ENCODE peak calls at places on chromosomes 5 and 9, in six cellular contexts. P, Y, F, U, A and R are unnamed samples.

GRCh38 chr9:83980395-83981125 is at the start of gene RMI1:
- DNase-seq in A (peak), P (peak), U (peak), F (peak), Y (peak), R (peak)

GRCh38 chr5:52987711-52988329 is 1.3 kb upstream of the ITGA2 start:
- DNase-seq in Y (no peak), P (no peak), U (no peak), F (no peak), A (peak), R (no peak)

GRCh38 chr9:127397722-127398647 is 1.0 kb downstream of the SLC2A8 start:
- DNase-seq in Y (no peak), A (peak), P (peak), F (peak), U (peak), R (no peak)

GRCh38 chr5:110957934-110958333 is 113.6 kb upstream of the TSLP start:
- DNase-seq in P (no peak), Y (no peak), F (peak), A (peak), U (no peak), R (no peak)

GRCh38 chr5:151123897-151124751 is 33.5 kb downstream of the ANXA6 start:
- DNase-seq in U (no peak), Y (no peak), P (peak), F (peak), A (peak), R (no peak)

GRCh38 chr5:31149072-31149471 is 44.4 kb upstream of the CDH6 start:
- DNase-seq in U (no peak), Y (no peak), A (no peak), P (no peak), F (peak), R (no peak)

GRCh38 chr9:73780916-73781315 is 629.3 kb downstream of the ANXA1 start:
- DNase-seq in U (no peak), F (peak), P (no peak), A (peak), Y (no peak), R (peak)

GRCh38 chr9:91515074-91515687 is 91.5 kb upstream of the NFIL3 start:
- DNase-seq in P (no peak), A (peak), U (peak), Y (no peak), F (peak), R (peak)

GRCh38 chr9:849431-849830 is 7.9 kb downstream of the DMRT1 start:
- DNase-seq in Y (no peak), A (no peak), U (no peak), F (no peak), P (no peak), R (no peak)

GRCh38 chr5:38816083-38817030 is 29.5 kb upstream of the OSMR start:
- DNase-seq in A (peak), P (no peak), Y (no peak), U (no peak), F (no peak), R (no peak)

GRCh38 chr5:156186760-156187159 is 140.2 kb upstream of the SGCD start:
- DNase-seq in Y (no peak), F (peak), P (no peak), U (no peak), A (no peak), R (no peak)

GRCh38 chr5:149938791-149939358 is 5.7 kb downstream of the PDE6A start:
- DNase-seq in A (peak), P (no peak), U (peak), Y (no peak), F (peak), R (peak)

GRCh38 chr5:72066658-72067057 is 40.6 kb upstream of the MAP1B start:
- DNase-seq in Y (no peak), A (peak), U (peak), P (no peak), F (peak), R (no peak)

GRCh38 chr5:80159133-80159815 is 96.6 kb downstream of the SERINC5 start:
- DNase-seq in F (no peak), Y (no peak), P (no peak), U (no peak), A (no peak), R (no peak)

GRCh38 chr9:3856592-3856991 is 330.8 kb upstream of the RFX3 start:
- DNase-seq in P (no peak), U (no peak), Y (no peak), F (no peak), A (peak), R (no peak)

GRCh38 chr9:117696141-117696540 is 8.1 kb upstream of the TLR4 start:
- DNase-seq in Y (no peak), P (no peak), F (no peak), A (peak), U (no peak), R (no peak)

GRCh38 chr9:83509372-83509771 is 28.8 kb downstream of the FRMD3 start:
- DNase-seq in U (peak), F (no peak), Y (no peak), A (no peak), P (peak), R (peak)

GRCh38 chr5:92887254-92887653 is 693.8 kb downstream of the NR2F1-AS1 start:
- DNase-seq in F (no peak), Y (no peak), P (no peak), U (no peak), A (no peak), R (no peak)
- H3K4me3 ChIP-seq in F (no peak), Y (no peak), P (no peak), U (no peak), A (no peak), R (no peak)

DNA sequence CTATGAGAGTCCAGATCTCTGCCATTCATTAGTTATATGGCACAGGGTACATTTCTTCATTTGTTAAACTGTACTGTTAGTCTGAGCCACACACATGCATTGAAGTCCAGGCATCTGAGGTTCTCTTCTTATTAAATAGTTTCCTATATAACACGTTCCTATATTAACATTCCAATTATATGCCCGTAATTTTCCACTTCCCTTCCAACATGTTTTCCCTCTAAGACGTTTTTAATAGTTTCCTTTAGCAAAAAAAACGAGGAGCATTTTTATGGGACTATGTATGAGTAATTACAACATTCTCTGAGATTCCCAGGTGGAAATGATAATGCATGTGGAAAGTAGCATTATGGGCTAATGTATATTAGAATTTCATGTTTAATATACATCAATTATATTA is 11.0 kb downstream of the SMARCA2 start:
- DNase-seq in U (no peak), Y (no peak), A (no peak), F (no peak), P (no peak), R (no peak)
- H3K4me3 ChIP-seq in U (no peak), Y (no peak), A (no peak), F (no peak), P (no peak), R (no peak)

DNA sequence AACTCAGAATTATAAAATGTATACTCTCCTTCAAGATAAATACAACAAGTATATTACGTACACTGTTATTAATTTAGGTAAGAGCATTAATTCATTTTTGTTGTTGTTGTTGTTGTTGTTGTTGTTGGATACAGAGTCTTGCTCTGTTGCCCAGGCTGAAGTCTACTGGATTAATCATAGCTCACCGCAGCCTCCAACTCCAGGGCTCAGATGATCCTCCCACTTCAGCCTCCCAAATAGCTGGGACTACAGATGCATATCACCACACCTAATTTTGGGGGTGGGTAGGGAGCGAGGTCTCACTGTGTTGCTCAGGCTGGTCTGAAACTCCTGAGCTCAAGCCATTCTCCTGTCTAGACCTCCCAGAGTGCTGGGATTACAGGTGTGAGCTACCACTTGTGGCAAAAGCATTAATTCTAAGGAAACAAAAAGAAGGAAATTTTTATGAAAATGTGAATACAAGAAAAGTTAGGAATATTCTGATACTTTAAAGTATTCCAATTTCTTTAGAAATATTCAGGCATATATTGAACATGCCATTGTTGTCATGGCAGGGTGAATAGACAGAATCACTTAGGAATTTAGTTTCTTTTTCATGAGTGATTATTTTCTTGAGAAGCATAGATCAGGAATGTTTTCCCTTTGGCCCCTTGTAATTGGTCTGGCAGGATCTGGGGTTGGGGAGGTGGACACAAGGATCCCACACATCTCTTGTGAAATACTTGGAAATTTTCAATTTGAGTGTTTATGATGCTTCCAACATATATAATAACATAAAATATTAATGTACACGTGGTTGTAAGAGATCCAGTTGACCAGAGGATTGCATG is 263.7 kb downstream of the FANCC start:
- DNase-seq in P (no peak), A (no peak), Y (no peak), F (peak), U (no peak), R (no peak)
- H3K4me3 ChIP-seq in P (no peak), A (no peak), Y (no peak), F (no peak), U (no peak), R (no peak)

GRCh38 chr5:175250426-175250825 is 193.6 kb downstream of the DRD1 start:
- DNase-seq in A (no peak), Y (no peak), P (no peak), U (no peak), F (no peak), R (no peak)

GRCh38 chr5:175257128-175257846 is 186.7 kb downstream of the DRD1 start:
- DNase-seq in U (no peak), F (no peak), Y (no peak), P (no peak), A (no peak), R (no peak)

GRCh38 chr5:175254155-175254554 is 189.8 kb downstream of the DRD1 start:
- DNase-seq in P (no peak), Y (no peak), A (no peak), U (no peak), F (peak), R (no peak)

GRCh38 chr5:175252234-175252805 is 191.7 kb downstream of the DRD1 start:
- DNase-seq in P (no peak), Y (no peak), A (no peak), U (no peak), F (no peak), R (no peak)

DNA sequence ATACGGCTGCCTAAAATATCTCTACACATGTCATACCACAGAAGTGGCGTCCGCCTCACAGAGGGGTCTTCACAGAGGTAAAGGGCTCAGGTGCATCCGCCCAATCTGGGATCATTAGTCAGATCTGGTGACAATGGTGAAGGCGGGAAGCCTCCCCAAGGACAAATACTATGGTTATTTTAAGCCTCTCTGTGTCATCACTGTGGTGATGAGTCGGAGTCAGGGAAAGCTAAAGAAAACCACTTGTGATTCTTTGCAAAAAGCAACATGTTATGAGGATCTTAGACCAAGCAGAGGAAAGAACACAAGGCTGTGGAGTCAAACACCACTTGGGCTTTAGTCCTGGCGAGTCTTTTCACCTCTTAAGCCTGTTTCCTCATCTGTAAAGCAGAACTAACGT is 190.4 kb downstream of the DRD1 start:
- DNase-seq in Y (no peak), U (no peak), A (peak), F (no peak), P (no peak), R (no peak)
- H3K4me3 ChIP-seq in Y (no peak), U (no peak), A (no peak), F (no peak), P (no peak), R (no peak)

GRCh38 chr5:40827479-40827977 is 7.5 kb downstream of the RPL37 start:
- DNase-seq in Y (no peak), F (no peak), A (no peak), U (no peak), P (no peak), R (no peak)
- H3K4me3 ChIP-seq in Y (no peak), F (no peak), A (no peak), U (no peak), P (no peak), R (no peak)

DNA sequence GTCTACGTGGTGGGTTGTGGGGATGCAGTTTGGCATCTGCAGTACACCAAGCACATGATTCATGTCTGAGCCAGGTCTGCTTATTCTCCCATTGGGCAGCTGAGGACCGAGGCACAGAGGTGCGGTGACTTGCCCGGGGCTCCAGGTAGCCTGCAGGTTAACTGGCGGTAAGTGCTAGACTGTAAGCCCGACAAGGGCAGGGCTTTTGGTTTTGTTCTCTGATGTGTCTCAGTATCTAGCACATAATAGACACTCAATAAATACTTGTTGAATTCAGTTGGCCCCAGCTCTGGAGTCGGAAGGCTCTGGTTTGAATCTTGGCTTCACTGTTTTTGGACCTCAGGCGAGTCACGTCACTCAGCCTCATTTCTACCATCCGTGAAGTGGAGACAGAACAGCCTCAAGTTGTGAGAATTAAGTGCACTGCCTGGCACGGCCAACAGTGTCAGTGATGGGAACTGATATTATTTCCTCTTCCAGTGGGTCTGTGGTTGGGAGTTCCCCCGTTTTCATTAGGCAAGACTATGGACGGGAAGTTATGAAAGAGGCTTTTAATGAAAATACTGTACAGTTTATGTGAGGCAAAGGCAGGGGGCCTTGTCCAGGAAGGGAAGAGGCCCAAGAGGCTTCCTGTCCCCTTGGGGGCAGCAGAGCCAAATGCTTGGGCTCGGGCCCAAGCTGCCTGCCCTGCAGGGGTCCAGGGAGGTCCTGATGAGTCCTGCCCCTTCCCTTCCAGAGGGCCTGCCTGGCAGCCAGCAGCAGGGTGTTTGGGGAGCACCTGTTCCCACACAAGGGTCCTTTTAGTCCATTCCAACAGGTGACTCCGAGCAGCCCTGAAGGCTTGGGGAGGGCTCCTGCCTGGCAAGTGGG is 3.3 kb downstream of the PRELID1 start:
- DNase-seq in P (no peak), F (peak), A (no peak), Y (no peak), U (no peak), R (no peak)
- H3K4me3 ChIP-seq in P (no peak), F (no peak), A (no peak), Y (no peak), U (no peak), R (no peak)

GRCh38 chr9:124017929-124018730 is 6.6 kb downstream of the LHX2 start:
- DNase-seq in P (peak), U (no peak), F (no peak), Y (no peak), A (no peak), R (no peak)

GRCh38 chr9:124015661-124016131 is 4.1 kb downstream of the LHX2 start:
- DNase-seq in U (no peak), F (no peak), A (no peak), P (peak), Y (no peak), R (no peak)

GRCh38 chr9:124015091-124015660 is 3.6 kb downstream of the LHX2 start:
- DNase-seq in F (no peak), P (peak), U (no peak), Y (no peak), A (no peak), R (no peak)

GRCh38 chr9:124017064-124017928 is 5.7 kb downstream of the LHX2 start:
- DNase-seq in Y (no peak), F (no peak), U (no peak), A (no peak), P (peak), R (no peak)

GRCh38 chr9:124016152-124017063 is 4.8 kb downstream of the LHX2 start:
- DNase-seq in A (no peak), Y (no peak), U (no peak), P (peak), F (no peak), R (no peak)
- H3K4me3 ChIP-seq in A (no peak), Y (peak), U (no peak), P (peak), F (no peak), R (no peak)